ENCODE peak calls at places on chromosome 21, in eight cellular contexts. A, Q, M, R, Z, O, F and C are unnamed samples.

GRCh38 chr21:26570203-26570602 is 2.9 kb downstream of the CYYR1 start:
- DNase-seq in Z (no peak), A (no peak), F (no peak), R (no peak), M (no peak), O (no peak), Q (no peak), C (no peak)

GRCh38 chr21:41647806-41648561 is 118.9 kb downstream of the RIPK4 start:
- DNase-seq in Q (no peak), R (no peak), A (no peak), O (no peak), Z (no peak), F (no peak), M (no peak), C (no peak)

GRCh38 chr21:44867999-44868700 is 5.3 kb downstream of the PTTG1IP start:
- DNase-seq in O (no peak), A (no peak), F (no peak), Q (no peak), R (no peak), M (no peak), Z (no peak), C (no peak)

GRCh38 chr21:41899431-41900202 is 20.5 kb upstream of the PRDM15 start:
- DNase-seq in F (no peak), A (no peak), R (peak; percentile 62), Z (no peak), M (no peak), Q (no peak), O (no peak), C (peak; percentile 24)

GRCh38 chr21:25733859-25734653 is 648 bp downstream of the ATP5PF start:
- DNase-seq in R (peak; percentile 35), O (no peak), Z (peak; percentile 60), F (no peak), M (no peak), Q (no peak), A (no peak), C (peak; percentile 11)

GRCh38 chr21:44991538-44992483 is 52.0 kb downstream of the SLX9 start:
- DNase-seq in Q (no peak), R (no peak), O (no peak), A (no peak), M (no peak), Z (no peak), F (no peak), C (no peak)

GRCh38 chr21:28267449-28267848 is 725.2 kb downstream of the LTN1 start:
- DNase-seq in A (no peak), R (no peak), Q (no peak), Z (no peak), M (no peak), O (no peak), F (no peak), C (no peak)

GRCh38 chr21:30044447-30045064 is 104.8 kb upstream of the GRIK1 start:
- DNase-seq in R (no peak), M (peak; percentile 1), Q (peak; percentile 10), O (peak; percentile 47), F (no peak), A (no peak), Z (no peak), C (no peak)

GRCh38 chr21:36127250-36127904 is 7.5 kb upstream of the CBR3 start:
- DNase-seq in O (no peak), Z (no peak), R (no peak), F (no peak), M (no peak), A (no peak), Q (no peak), C (no peak)

GRCh38 chr21:35342440-35342839 is 293.3 kb upstream of the RUNX1 start:
- DNase-seq in F (no peak), O (no peak), R (no peak), Z (no peak), Q (no peak), A (peak; percentile 23), M (no peak), C (no peak)

GRCh38 chr21:30268608-30269197 is 14.0 kb downstream of the KRTAP24-1 start:
- DNase-seq in F (no peak), A (no peak), O (peak; percentile 48), R (no peak), Z (no peak), M (no peak), Q (no peak), C (no peak)

GRCh38 chr21:29322570-29322957 is 23.8 kb downstream of the BACH1 start:
- DNase-seq in F (no peak), R (no peak), M (no peak), Z (no peak), Q (no peak), O (no peak), A (no peak), C (no peak)

GRCh38 chr21:34498623-34499022 is 13.4 kb downstream of the KCNE1 start:
- DNase-seq in M (no peak), Q (no peak), Z (no peak), R (no peak), F (no peak), A (no peak), O (no peak), C (no peak)

GRCh38 chr21:44506279-44507255 is 33.4 kb downstream of the KRTAP10-1 start:
- DNase-seq in M (no peak), O (no peak), A (no peak), F (no peak), R (no peak), Z (no peak), Q (no peak), C (no peak)

GRCh38 chr21:46294647-46295176 is 8.6 kb downstream of the YBEY start:
- DNase-seq in R (no peak), Z (no peak), Q (no peak), F (no peak), O (no peak), M (peak; percentile 53), A (no peak), C (no peak)

GRCh38 chr21:41411449-41412089 is 14.5 kb upstream of the MX1 start:
- DNase-seq in F (no peak), O (peak; percentile 60), R (no peak), Q (no peak), M (no peak), A (no peak), Z (no peak), C (no peak)

GRCh38 chr21:19832551-19832950 is 1165.7 kb upstream of the NCAM2 start:
- DNase-seq in Z (no peak), O (no peak), F (no peak), A (no peak), Q (no peak), M (no peak), R (no peak), C (no peak)

GRCh38 chr21:42539931-42540343 is 26.3 kb downstream of the SLC37A1 start:
- DNase-seq in F (no peak), Z (no peak), R (no peak), A (no peak), Q (no peak), O (peak; percentile 70), M (no peak), C (no peak)

GRCh38 chr21:16800536-16800935 is 712.3 kb upstream of the CXADR start:
- DNase-seq in O (no peak), Z (no peak), R (no peak), F (no peak), Q (no peak), M (no peak), A (no peak), C (no peak)

GRCh38 chr21:33152228-33153130 is 77.3 kb upstream of the IFNAR2 start:
- DNase-seq in Q (no peak), F (no peak), O (no peak), Z (no peak), A (no peak), M (no peak), R (no peak), C (no peak)

GRCh38 chr21:39451332-39452206 is at the start of gene SH3BGR:
- DNase-seq in M (no peak), F (peak; percentile 53), Q (no peak), A (no peak), Z (no peak), O (peak; percentile 65), R (no peak), C (no peak)